ENCODE peak calls at places on chromosomes 5 and 9, in eight cellular contexts. Z, V, Y, N, P, R, Q and K are unnamed samples.

GRCh38 chr5:97854871-97855762 is 672.1 kb upstream of the RIOK2 start:
- DNase-seq in Y (no peak), N (no peak), Z (no peak), Q (no peak), P (no peak), V (no peak), R (peak; percentile 72), K (peak; percentile 59)

GRCh38 chr5:135560858-135561257 is 17.9 kb downstream of the CXCL14 start:
- DNase-seq in V (no peak), N (peak; percentile 86), Y (peak; percentile 55), Q (peak; percentile 85), P (peak; percentile 65), R (peak; percentile 70), Z (peak; percentile 83), K (peak; percentile 74)

GRCh38 chr9:134968011-134968822 is 50.5 kb upstream of the FCN1 start:
- DNase-seq in Z (peak; percentile 58), Y (no peak), N (no peak), V (no peak), Q (no peak), R (peak; percentile 28), P (no peak), K (peak; percentile 38)

GRCh38 chr9:79610019-79610760 is 38.4 kb downstream of the TLE4 start:
- DNase-seq in R (peak; percentile 45), Y (no peak), V (peak; percentile 74), P (no peak), N (no peak), Z (no peak), Q (no peak), K (peak; percentile 77)

GRCh38 chr9:19999491-20000057 is 210.7 kb upstream of the SLC24A2 start:
- DNase-seq in Y (peak; percentile 96), V (peak; percentile 47), R (peak; percentile 87), N (no peak), Q (no peak), Z (no peak), P (peak; percentile 49), K (peak; percentile 96)

GRCh38 chr9:77882294-77882693 is 149.3 kb downstream of the GNAQ start:
- DNase-seq in Y (no peak), Z (no peak), N (no peak), P (no peak), R (no peak), Q (no peak), V (no peak), K (no peak)

GRCh38 chr5:59325070-59325469 is 568.5 kb downstream of the PDE4D start:
- DNase-seq in Y (no peak), N (no peak), R (no peak), Q (no peak), V (no peak), Z (no peak), P (no peak), K (no peak)

GRCh38 chr9:73565833-73566465 is 414.3 kb downstream of the ANXA1 start:
- DNase-seq in V (no peak), Z (no peak), R (no peak), P (no peak), Y (peak; percentile 54), Q (no peak), N (peak; percentile 5), K (peak; percentile 52)

GRCh38 chr5:68252678-68253520 is 37.3 kb downstream of the PIK3R1 start:
- DNase-seq in Q (peak; percentile 58), R (peak; percentile 78), Y (peak; percentile 59), Z (peak; percentile 82), V (no peak), N (peak; percentile 72), P (peak; percentile 46), K (peak; percentile 85)

GRCh38 chr5:40605295-40605958 is 74.3 kb upstream of the PTGER4 start:
- DNase-seq in N (no peak), R (peak; percentile 27), Z (no peak), P (no peak), V (no peak), Y (no peak), Q (no peak), K (peak; percentile 28)

GRCh38 chr5:64653776-64654175 is 36.5 kb upstream of the SHISAL2B start:
- DNase-seq in Z (no peak), Y (peak; percentile 24), P (no peak), V (no peak), R (peak; percentile 30), Q (no peak), N (no peak), K (peak; percentile 46)

GRCh38 chr9:125694478-125694877 is 12.5 kb downstream of the MAPKAP1 start:
- DNase-seq in V (no peak), P (no peak), Y (no peak), R (peak; percentile 12), Q (no peak), Z (no peak), N (no peak), K (no peak)

GRCh38 chr9:136185596-136185995 is 19.3 kb downstream of the LHX3 start:
- DNase-seq in R (no peak), Y (no peak), Z (no peak), N (no peak), V (no peak), P (no peak), Q (no peak), K (no peak)

GRCh38 chr5:62717211-62717927 is 138.8 kb downstream of the LRRC70 start:
- DNase-seq in V (no peak), R (no peak), Q (no peak), N (no peak), Z (no peak), Y (no peak), P (no peak), K (peak; percentile 0)

GRCh38 chr5:132747064-132747692 is at the start of gene CCNI2:
- DNase-seq in Q (peak; percentile 77), V (no peak), N (peak; percentile 73), R (no peak), P (no peak), Y (peak; percentile 5), Z (no peak), K (no peak)

GRCh38 chr5:44868541-44868940 is 59.8 kb downstream of the MRPS30 start:
- DNase-seq in V (no peak), R (no peak), P (no peak), N (no peak), Z (no peak), Q (no peak), Y (no peak), K (no peak)

DNA sequence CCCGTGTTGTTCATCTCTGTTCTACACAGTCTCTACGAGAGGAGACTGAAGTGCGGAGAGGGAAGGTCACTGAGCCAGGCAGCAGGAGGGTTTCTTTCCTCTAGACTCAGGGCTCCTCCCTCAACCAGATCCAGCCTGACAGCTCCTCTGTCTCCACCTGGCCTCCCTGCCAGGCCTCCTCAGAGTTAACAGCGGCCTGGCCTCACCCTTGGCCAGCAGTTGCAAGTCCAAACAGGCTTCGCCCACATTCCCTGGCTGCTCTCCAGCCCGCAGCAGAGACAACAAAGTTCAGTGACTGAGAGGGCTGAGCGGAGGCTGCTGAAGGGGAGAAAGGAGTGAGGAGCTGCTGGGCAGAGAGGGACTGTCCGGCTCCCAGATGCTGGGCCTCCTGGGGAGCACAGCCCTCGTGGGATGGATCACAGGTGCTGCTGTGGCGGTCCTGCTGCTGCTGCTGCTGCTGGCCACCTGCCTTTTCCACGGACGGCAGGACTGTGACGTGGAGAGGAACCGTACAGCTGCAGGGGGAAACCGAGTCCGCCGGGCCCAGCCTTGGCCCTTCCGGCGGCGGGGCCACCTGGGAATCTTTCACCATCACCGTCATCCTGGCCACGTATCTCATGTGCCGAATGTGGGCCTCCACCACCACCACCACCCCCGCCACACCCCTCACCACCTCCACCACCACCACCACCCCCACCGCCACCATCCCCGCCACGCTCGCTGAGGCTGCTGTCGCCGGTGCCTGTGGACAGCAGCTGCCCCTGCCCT is at the start of gene HRCT1:
- DNase-seq in P (peak; percentile 74), R (peak; percentile 94), Q (peak; percentile 96), V (peak; percentile 72), Z (peak; percentile 96), N (peak; percentile 85), Y (peak; percentile 94), K (peak; percentile 98)
- H3K4me3 ChIP-seq in P (no peak within 1 kb of the TSS), R (no peak within 1 kb of the TSS), Q (peak within 1 kb of the TSS; percentile 10), V (no peak within 1 kb of the TSS), Z (peak within 1 kb of the TSS; percentile 24), N (no peak within 1 kb of the TSS), Y (no peak within 1 kb of the TSS), K (peak within 1 kb of the TSS; percentile 40)

GRCh38 chr9:74949859-74950258 is 2.9 kb downstream of the C9orf40 start:
- DNase-seq in V (no peak), R (no peak), Q (no peak), P (no peak), Z (no peak), N (no peak), Y (no peak), K (no peak)

GRCh38 chr9:74951107-74951720 is 1.5 kb downstream of the C9orf40 start:
- DNase-seq in Y (peak; percentile 4), V (no peak), Q (peak; percentile 23), N (no peak), P (no peak), Z (no peak), R (no peak), K (no peak)

GRCh38 chr9:74950456-74950855 is 2.3 kb downstream of the C9orf40 start:
- DNase-seq in P (no peak), N (no peak), V (peak; percentile 73), R (no peak), Z (no peak), Y (no peak), Q (no peak), K (no peak)

GRCh38 chr9:74946686-74947085 is 6.0 kb downstream of the C9orf40 start:
- DNase-seq in Z (no peak), R (no peak), Q (no peak), P (no peak), N (no peak), Y (no peak), V (no peak), K (peak; percentile 14)

GRCh38 chr9:74948897-74949296 is 3.8 kb downstream of the C9orf40 start:
- DNase-seq in N (no peak), Y (no peak), P (no peak), V (no peak), Z (no peak), Q (no peak), R (no peak), K (no peak)
- H3K4me3 ChIP-seq in N (no peak overlapping the region), Y (no peak overlapping the region), P (no peak overlapping the region), V (no peak overlapping the region), Z (no peak overlapping the region), Q (no peak overlapping the region), R (no peak overlapping the region), K (no peak overlapping the region)

DNA sequence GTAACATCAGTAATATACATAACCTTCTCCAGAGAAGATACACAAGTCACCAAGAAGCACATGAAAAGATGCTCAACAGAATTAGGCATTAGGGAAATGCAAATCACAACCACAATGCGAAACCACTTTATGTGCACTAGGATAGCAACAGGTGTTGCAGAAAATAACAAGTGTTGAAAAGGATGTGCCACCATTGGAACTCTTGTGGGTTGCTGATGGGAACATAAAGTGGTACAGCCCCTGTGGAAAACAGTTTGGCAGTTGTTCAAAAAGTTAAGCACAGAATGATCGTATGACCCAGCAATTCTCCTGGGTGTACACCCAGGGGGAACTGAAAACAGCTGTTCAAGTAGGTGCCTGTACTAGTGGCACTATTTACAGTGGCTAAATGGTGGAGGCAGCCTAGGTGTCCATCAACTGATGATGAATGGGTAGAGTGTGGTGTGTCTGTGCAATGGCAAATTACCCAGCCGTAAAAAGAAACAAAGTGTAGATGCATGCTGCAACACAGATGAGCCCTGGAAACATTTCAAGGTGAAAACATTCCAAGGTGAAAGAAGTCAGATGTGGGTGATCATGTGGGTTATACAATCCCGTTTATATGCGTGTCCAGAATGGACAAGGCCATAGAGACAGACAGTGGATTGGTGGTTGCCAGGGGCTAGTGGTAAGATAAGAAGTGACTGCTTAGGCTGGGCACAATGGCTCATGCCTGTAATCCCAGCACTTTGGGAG is 27.2 kb downstream of the CCDC69 start:
- DNase-seq in V (no peak), N (no peak), Y (no peak), R (no peak), Q (no peak), P (no peak), Z (peak; percentile 17), K (peak; percentile 6)
- H3K4me3 ChIP-seq in V (no peak overlapping the region), N (no peak overlapping the region), Y (no peak overlapping the region), R (no peak overlapping the region), Q (no peak overlapping the region), P (no peak overlapping the region), Z (no peak overlapping the region), K (no peak overlapping the region)

GRCh38 chr5:14156611-14157493 is 13.7 kb downstream of the TRIO start:
- DNase-seq in V (peak; percentile 85), P (peak; percentile 32), Z (no peak), Q (no peak), R (peak; percentile 99), Y (peak; percentile 94), N (no peak), K (peak; percentile 99)
- H3K4me3 ChIP-seq in V (peak overlapping the region; percentile 16), P (no peak overlapping the region), Z (peak overlapping the region; percentile 19), Q (no peak overlapping the region), R (peak overlapping the region; percentile 38), Y (no peak overlapping the region), N (no peak overlapping the region), K (peak overlapping the region; percentile 32)